ENCODE peak calls at places on chromosomes 7 and 10, in five cellular contexts. K is mesendoderm, F is tibial artery, J is neuronal stem cell, H is iPS DF 6.9. Y is an unnamed sample.

GRCh38 chr10:30493609-30494530 is 59.9 kb downstream of the MAP3K8 start:
- DNase-seq in H (no peak), J (no peak), K (peak; percentile 12), F (peak; percentile 70), Y (peak; percentile 82)

GRCh38 chr7:129859188-129859587 is 93.6 kb downstream of the UBE2H start:
- DNase-seq in F (no peak), J (no peak), H (no peak), K (no peak), Y (no peak)

GRCh38 chr10:30752481-30752881 is 122.9 kb upstream of the LYZL2 start:
- DNase-seq in F (no peak), J (no peak), H (no peak), K (peak; percentile 8), Y (no peak)

GRCh38 chr7:28811990-28812389 is 146.1 kb downstream of the TRIL start:
- DNase-seq in F (no peak), H (no peak), J (no peak), K (no peak), Y (no peak)

GRCh38 chr7:92835851-92836488 is 403 bp downstream of the CDK6 start:
- DNase-seq in F (peak; percentile 21), J (no peak), K (peak; percentile 34), H (no peak), Y (no peak)

GRCh38 chr7:126202177-126202576 is 1050.6 kb downstream of the GRM8 start:
- DNase-seq in H (no peak), F (no peak), J (no peak), K (no peak), Y (no peak)

GRCh38 chr7:115297651-115298050 is 375.8 kb downstream of the MDFIC start:
- DNase-seq in F (no peak), J (no peak), H (no peak), K (peak; percentile 5), Y (no peak)

GRCh38 chr10:123996302-123996701 is 97.1 kb downstream of the CHST15 start:
- DNase-seq in F (no peak), J (no peak), H (no peak), K (no peak), Y (peak; percentile 56)

GRCh38 chr7:28984631-28985030 is 26.5 kb upstream of the TRIL start:
- DNase-seq in H (no peak), K (peak; percentile 81), F (peak; percentile 66), J (peak; percentile 31), Y (peak; percentile 80)

GRCh38 chr10:79434816-79435215 is 10.6 kb downstream of the ZCCHC24 start:
- DNase-seq in J (no peak), K (peak; percentile 28), H (no peak), F (peak; percentile 66), Y (no peak)

GRCh38 chr10:93073539-93074136 is at the start of gene CYP26A1:
- DNase-seq in J (no peak), H (no peak), F (no peak), K (peak; percentile 87), Y (peak; percentile 9)

GRCh38 chr10:80197972-80198591 is 7.3 kb downstream of the ANXA11 start:
- DNase-seq in H (no peak), K (no peak), J (no peak), F (no peak), Y (no peak)

GRCh38 chr10:45373783-45374450 is at the start of gene ALOX5:
- DNase-seq in J (peak; percentile 32), K (peak; percentile 66), H (no peak), F (peak; percentile 51), Y (peak; percentile 61)

GRCh38 chr7:117005449-117005848 is 52.1 kb downstream of the ST7 start:
- DNase-seq in H (no peak), F (no peak), K (no peak), J (no peak), Y (no peak)

GRCh38 chr10:124923684-124924083 is 18.2 kb upstream of the ZRANB1 start:
- DNase-seq in H (no peak), K (no peak), J (no peak), F (no peak), Y (no peak)

GRCh38 chr7:148045521-148045920 is 545.0 kb upstream of the C7orf33 start:
- DNase-seq in H (no peak), K (no peak), F (no peak), J (no peak), Y (no peak)

GRCh38 chr10:90642650-90643049 is 215.2 kb downstream of the HTR7 start:
- DNase-seq in K (no peak), F (no peak), H (no peak), J (no peak), Y (no peak)

GRCh38 chr10:44198096-44198779 is 186.7 kb downstream of the CXCL12 start:
- DNase-seq in H (no peak), J (no peak), F (no peak), K (no peak), Y (no peak)

GRCh38 chr10:114631678-114632417 is 26.2 kb downstream of the ABLIM1 start:
- DNase-seq in F (peak; percentile 37), K (peak; percentile 73), J (peak; percentile 53), H (no peak), Y (peak; percentile 64)

GRCh38 chr7:27106181-27106905 is 3.9 kb upstream of the HOXA2 start:
- DNase-seq in F (no peak), J (no peak), H (no peak), K (peak; percentile 70), Y (no peak)

GRCh38 chr7:112092306-112093090 is 113.7 kb downstream of the DOCK4 start:
- DNase-seq in K (no peak), J (no peak), H (no peak), F (no peak), Y (no peak)

GRCh38 chr7:112091768-112092167 is 114.4 kb downstream of the DOCK4 start:
- DNase-seq in F (no peak), K (no peak), J (no peak), H (no peak), Y (no peak)

GRCh38 chr7:112086496-112087254 is 119.5 kb downstream of the DOCK4 start:
- DNase-seq in K (no peak), H (no peak), J (no peak), F (no peak), Y (no peak)

GRCh38 chr7:112089551-112089950 is 116.6 kb downstream of the DOCK4 start:
- DNase-seq in J (no peak), H (no peak), K (peak; percentile 51), F (no peak), Y (no peak)

GRCh38 chr7:112088484-112089016 is 117.6 kb downstream of the DOCK4 start:
- DNase-seq in K (no peak), H (no peak), J (no peak), F (no peak), Y (no peak)
- H3K4me1 ChIP-seq in K (peaks cover 3% of the 10 kb centered on the region), H (no peaks in the 10 kb centered on the region), J (peaks cover 4% of the 10 kb centered on the region), F (no peaks in the 10 kb centered on the region), Y (peaks cover 19% of the 10 kb centered on the region)

DNA sequence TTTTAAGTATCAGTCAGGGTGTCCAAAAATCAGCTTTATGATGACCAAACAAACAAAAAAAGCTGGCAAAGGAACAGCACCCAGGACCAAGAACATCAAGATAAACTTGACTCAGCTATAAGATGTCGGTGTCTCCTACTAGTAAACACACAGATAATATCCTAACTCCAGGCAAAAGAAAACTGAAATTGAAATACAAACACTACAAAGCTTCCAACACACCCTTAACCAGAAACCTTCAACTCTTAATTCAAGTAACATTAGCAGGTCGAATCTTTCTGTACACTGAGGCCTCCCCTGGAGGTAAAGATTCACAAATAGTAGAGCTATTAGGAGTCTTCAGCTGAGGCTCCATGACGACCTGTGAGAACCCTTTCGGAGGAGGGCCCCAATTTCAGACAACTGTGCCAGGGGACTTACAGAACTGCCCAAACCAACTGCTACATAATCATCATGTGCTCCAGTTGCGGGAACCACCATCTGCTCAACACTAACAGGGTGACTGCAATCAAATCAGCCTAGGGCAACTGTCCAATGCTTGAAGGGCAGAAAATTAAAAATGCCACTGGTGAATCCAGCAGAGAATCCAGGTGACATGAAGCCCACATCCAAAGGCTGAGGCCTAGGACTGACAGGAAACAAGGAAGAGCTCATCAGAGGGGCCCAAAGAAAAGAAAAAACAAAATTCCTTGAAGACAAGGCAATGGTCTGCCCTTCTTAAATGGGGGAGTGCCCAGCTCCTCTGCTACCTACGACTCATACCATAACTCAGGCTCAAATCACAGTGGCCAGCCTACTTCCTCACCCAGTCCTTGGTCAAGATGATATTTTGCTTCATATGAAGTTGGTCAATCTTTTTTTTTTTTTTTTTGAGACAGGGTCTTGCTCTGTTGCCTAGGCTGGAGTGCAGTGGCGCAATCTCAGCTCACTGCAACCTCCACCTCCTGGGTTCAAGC is 20.0 kb downstream of the XPNPEP1 start:
- DNase-seq in J (no peak), H (no peak), F (no peak), K (no peak), Y (no peak)
- H3K4me1 ChIP-seq in J (no peaks in the 10 kb centered on the region), H (no peaks in the 10 kb centered on the region), F (no peaks in the 10 kb centered on the region), K (no peaks in the 10 kb centered on the region), Y (peaks cover 44% of the 10 kb centered on the region)

DNA sequence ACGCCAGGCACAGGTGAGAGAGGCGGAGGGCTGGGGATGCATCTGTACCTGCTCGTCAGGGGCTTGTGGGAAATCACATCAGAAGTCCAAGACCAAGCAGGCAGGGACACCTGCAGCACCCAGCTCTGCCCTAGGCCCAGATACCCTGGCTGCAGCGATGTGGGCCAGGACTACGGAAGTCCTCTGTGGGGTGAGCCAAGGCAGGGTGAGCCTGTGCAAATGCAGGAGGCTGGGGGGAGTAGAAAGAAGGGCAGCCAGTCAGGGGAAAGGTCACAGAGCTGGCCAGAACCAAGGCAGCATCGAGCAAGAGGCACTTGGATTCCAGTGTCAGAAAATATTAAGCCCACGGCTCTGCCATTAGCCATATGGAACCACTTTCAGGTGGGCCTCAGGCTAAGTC is 85.2 kb downstream of the TNS3 start:
- DNase-seq in J (no peak), H (no peak), K (no peak), F (no peak), Y (no peak)
- H3K4me1 ChIP-seq in J (peaks cover 19% of the 10 kb centered on the region), H (peaks cover 3% of the 10 kb centered on the region), K (peaks cover 2% of the 10 kb centered on the region), F (no peaks in the 10 kb centered on the region), Y (peaks cover 50% of the 10 kb centered on the region)

GRCh38 chr10:33841678-33842077 is 507.2 kb upstream of the NRP1 start:
- DNase-seq in H (no peak), F (no peak), K (no peak), J (no peak), Y (no peak)
- H3K4me1 ChIP-seq in H (no peaks in the 10 kb centered on the region), F (no peaks in the 10 kb centered on the region), K (no peaks in the 10 kb centered on the region), J (no peaks in the 10 kb centered on the region), Y (no peaks in the 10 kb centered on the region)

DNA sequence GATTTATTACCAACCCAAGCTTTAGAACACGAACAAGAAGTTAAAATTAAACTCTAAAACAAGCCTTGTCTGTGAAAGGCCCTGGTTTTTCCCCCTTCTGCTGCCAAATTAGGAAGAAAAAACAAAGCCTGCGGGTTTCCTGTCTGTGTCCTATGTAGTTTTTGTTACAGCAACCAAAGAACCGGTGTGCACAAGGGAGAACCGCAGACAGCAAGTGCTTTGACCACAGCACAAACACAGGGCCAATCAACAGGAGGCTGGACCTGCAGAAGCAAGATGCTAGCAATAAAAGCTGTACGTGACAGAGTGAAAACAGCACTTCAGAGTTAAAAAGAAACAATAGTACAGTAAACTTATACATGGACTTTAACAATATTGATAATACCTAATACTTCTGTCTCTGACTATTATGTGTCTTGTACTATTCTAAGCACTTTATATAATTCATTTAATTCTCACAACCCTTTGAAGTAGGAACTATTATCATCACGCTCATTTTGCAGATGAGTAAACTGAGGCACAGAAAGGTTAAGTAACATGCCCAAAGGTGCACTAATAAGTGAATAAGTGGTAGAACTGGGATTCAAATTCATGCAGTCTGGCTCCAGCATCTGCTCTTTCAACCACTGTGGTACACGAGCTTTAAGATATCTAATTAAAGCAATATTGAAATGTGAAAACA is 66.0 kb downstream of the STK17A start:
- DNase-seq in J (no peak), H (no peak), K (no peak), F (no peak), Y (no peak)
- H3K4me1 ChIP-seq in J (peaks cover 35% of the 10 kb centered on the region), H (peaks cover 11% of the 10 kb centered on the region), K (peaks cover 18% of the 10 kb centered on the region), F (no peaks in the 10 kb centered on the region), Y (no peaks in the 10 kb centered on the region)

GRCh38 chr7:121085922-121086321 is 97.4 kb downstream of the CPED1 start:
- DNase-seq in F (peak; percentile 22), J (no peak), H (no peak), K (no peak), Y (no peak)
- H3K4me1 ChIP-seq in F (no peaks in the 10 kb centered on the region), J (no peaks in the 10 kb centered on the region), H (no peaks in the 10 kb centered on the region), K (no peaks in the 10 kb centered on the region), Y (peaks cover 23% of the 10 kb centered on the region)

Y was measured in right atrium auricular region.